ENCODE peak calls at places on chromosomes 3 and 15, in seven cellular contexts. D, B, R, L, V, W and O are unnamed samples.

GRCh38 chr3:45538641-45538986 is 55.9 kb upstream of the LIMD1 start:
- DNase-seq in D (no peak), B (no peak), R (no peak), L (no peak), V (no peak), W (no peak), O (no peak)

GRCh38 chr3:49119439-49119838 is 1.2 kb downstream of the USP19 start:
- DNase-seq in D (no peak), B (no peak), R (no peak), L (peak), V (no peak), W (no peak), O (peak)

GRCh38 chr3:46293991-46294833 is 52.0 kb downstream of the CCR3 start:
- DNase-seq in D (no peak), B (no peak), R (no peak), L (no peak), V (no peak), W (no peak), O (no peak)

GRCh38 chr15:51368751-51369450 is 27.4 kb downstream of the GLDN start:
- DNase-seq in D (no peak), B (no peak), R (no peak), L (peak), V (no peak), W (no peak), O (peak)

GRCh38 chr15:29937956-29938355 is 115.7 kb upstream of the TJP1 start:
- DNase-seq in D (no peak), B (no peak), R (no peak), L (peak), V (no peak), W (no peak), O (peak)

GRCh38 chr3:61979645-61980430 is 393.5 kb downstream of the FEZF2 start:
- DNase-seq in D (no peak), B (no peak), R (no peak), L (peak), V (no peak), W (no peak), O (peak)

GRCh38 chr3:123642182-123642956 is 57.5 kb upstream of the HACD2 start:
- DNase-seq in D (peak), B (peak), R (peak), L (peak), V (peak), W (peak), O (peak)

GRCh38 chr3:119279844-119280243 is 14.3 kb upstream of the ARHGAP31 start:
- DNase-seq in D (no peak), B (no peak), R (no peak), L (no peak), V (no peak), W (no peak), O (no peak)

GRCh38 chr3:59930170-59930569 is 880.3 kb upstream of the CFAP20DC start:
- DNase-seq in D (no peak), B (no peak), R (no peak), L (no peak), V (no peak), W (no peak), O (no peak)

GRCh38 chr15:40789119-40789518 is 17.8 kb upstream of the ZFYVE19 start:
- DNase-seq in D (no peak), B (no peak), R (no peak), L (no peak), V (peak), W (no peak), O (no peak)

GRCh38 chr15:62483817-62484216 is 318.7 kb upstream of the C2CD4B start:
- DNase-seq in D (no peak), B (no peak), R (no peak), L (no peak), V (no peak), W (no peak), O (no peak)

GRCh38 chr3:36175113-36175812 is 205.0 kb upstream of the STAC start:
- DNase-seq in D (no peak), B (peak), R (no peak), L (no peak), V (no peak), W (no peak), O (no peak)

GRCh38 chr3:64141476-64141875 is 83.8 kb downstream of the PRICKLE2 start:
- DNase-seq in D (no peak), B (no peak), R (no peak), L (no peak), V (no peak), W (no peak), O (no peak)

GRCh38 chr3:153338487-153338886 is 176.5 kb downstream of the RAP2B start:
- DNase-seq in D (no peak), B (no peak), R (no peak), L (peak), V (no peak), W (no peak), O (peak)

GRCh38 chr3:141401584-141402475 is 33.5 kb downstream of the ZBTB38 start:
- DNase-seq in D (peak), B (no peak), R (no peak), L (no peak), V (peak), W (peak), O (no peak)

GRCh38 chr15:39598186-39598850 is 17.4 kb downstream of the THBS1 start:
- DNase-seq in D (no peak), B (no peak), R (no peak), L (peak), V (no peak), W (no peak), O (peak)